ENCODE peak calls at places on chromosomes 12 and 14, in seven cellular contexts. E, T, N, C, I, L and J are unnamed samples.

GRCh38 chr12:48771588-48772112 is 17.2 kb downstream of the ADCY6 start:
- DNase-seq in N (no peak), L (no peak), T (no peak), C (no peak), E (no peak), I (no peak), J (no peak)

GRCh38 chr12:59595097-59595496 is 732 bp upstream of the SLC16A7 start:
- DNase-seq in T (no peak), E (no peak), I (no peak), L (peak), N (no peak), C (peak), J (no peak)

GRCh38 chr12:15334225-15334624 is 11.9 kb downstream of the PTPRO start:
- DNase-seq in E (no peak), N (peak), L (no peak), C (no peak), T (no peak), I (no peak), J (no peak)

GRCh38 chr14:63478437-63478852 is 64.7 kb downstream of the PPP2R5E start:
- DNase-seq in N (no peak), I (no peak), T (no peak), E (no peak), C (peak), L (no peak), J (no peak)

GRCh38 chr12:107402041-107403022 is 283.3 kb upstream of the PWP1 start:
- DNase-seq in E (no peak), N (peak), C (peak), T (peak), I (peak), L (peak), J (peak)

GRCh38 chr14:69877492-69877891 is 1.7 kb upstream of the SMOC1 start:
- DNase-seq in E (no peak), T (no peak), N (peak), I (no peak), L (peak), C (no peak), J (no peak)

GRCh38 chr12:588658-589057 is 74.6 kb downstream of the NINJ2 start:
- DNase-seq in E (no peak), N (no peak), C (no peak), L (no peak), T (no peak), I (no peak), J (no peak)

GRCh38 chr12:42589465-42590323 is at the start of gene PRICKLE1:
- DNase-seq in I (peak), T (peak), L (peak), C (peak), N (peak), E (no peak), J (peak)

GRCh38 chr14:52563120-52563519 is 10.5 kb downstream of the GPR137C start:
- DNase-seq in I (no peak), C (no peak), T (peak), E (peak), L (peak), N (peak), J (no peak)

GRCh38 chr12:122969657-122970056 is 3.4 kb upstream of the ABCB9 start:
- DNase-seq in I (no peak), N (no peak), T (no peak), C (no peak), E (no peak), L (no peak), J (no peak)

GRCh38 chr14:72643317-72643801 is 250.5 kb downstream of the DPF3 start:
- DNase-seq in N (peak), I (no peak), C (no peak), E (peak), L (peak), T (peak), J (no peak)

GRCh38 chr12:107818984-107819383 is 44.5 kb downstream of the ASCL4 start:
- DNase-seq in I (no peak), L (peak), C (no peak), E (no peak), T (peak), N (peak), J (peak)

DNA sequence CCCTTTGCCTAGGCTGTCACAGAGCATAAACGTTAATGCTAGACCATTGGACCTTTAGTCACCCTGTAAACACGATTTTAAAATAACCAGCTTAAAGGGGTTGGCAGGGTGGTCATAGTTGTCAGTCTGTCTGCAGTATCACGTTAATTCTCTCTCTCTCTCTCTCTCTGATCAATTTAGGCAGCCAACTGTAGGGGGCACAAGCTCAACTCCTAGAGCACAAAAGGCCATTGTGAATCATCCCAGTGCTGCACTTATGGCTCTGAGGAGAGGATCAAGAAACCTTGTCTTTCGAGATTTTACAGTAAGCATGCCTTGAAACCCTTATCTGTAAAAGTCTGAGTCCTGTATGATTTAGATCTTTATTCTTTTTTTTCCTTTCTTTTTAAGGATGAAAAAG is 97.1 kb downstream of the SCAF11 start:
- DNase-seq in C (no peak), T (peak), I (no peak), N (peak), E (no peak), L (no peak), J (peak)
- TF ChIP-seq CTCF in C (peak), T (peak), I (no peak), N (peak), E (peak), L (peak), J (peak)

GRCh38 chr12:108989381-108989780 is 31.5 kb downstream of the SVOP start:
- DNase-seq in T (no peak), I (no peak), C (no peak), L (no peak), N (no peak), E (no peak), J (peak)
- TF ChIP-seq CTCF in T (no peak), I (no peak), C (no peak), L (no peak), N (no peak), E (no peak), J (no peak)

DNA sequence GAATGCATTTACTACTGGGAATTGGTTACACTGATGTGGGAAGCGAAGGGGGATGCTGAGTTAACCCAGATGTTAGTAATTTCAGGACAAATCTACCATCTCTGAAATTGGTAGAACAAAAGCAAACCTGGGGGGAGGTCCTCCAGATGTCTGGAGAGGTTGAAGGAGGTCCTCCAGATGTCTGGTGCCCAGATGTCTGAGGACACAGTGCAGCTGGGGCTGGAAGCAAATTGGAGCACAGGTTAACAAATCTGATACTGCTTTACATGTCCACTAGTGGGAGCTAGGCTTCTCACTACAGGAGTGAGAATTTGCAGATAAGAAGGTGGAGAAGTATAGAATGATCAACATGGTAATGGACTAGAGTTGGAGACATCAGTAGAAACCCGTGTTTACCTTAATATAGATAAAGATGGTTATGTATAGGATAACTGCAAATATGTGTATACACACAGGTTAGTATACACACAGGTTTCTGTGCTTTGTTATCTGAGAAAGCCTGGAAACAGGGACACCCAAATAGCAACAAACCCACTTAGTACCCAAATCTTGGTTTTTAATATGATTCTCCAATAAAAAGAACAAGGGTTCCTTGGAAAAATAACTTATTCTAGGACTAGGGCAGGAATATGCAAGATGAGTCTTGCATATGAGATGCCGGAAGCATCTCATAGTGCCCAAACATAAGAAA is 162.5 kb downstream of the C12orf50 start:
- DNase-seq in T (peak), N (peak), C (no peak), L (no peak), E (no peak), I (no peak), J (peak)
- TF ChIP-seq CTCF in T (peak), N (peak), C (no peak), L (peak), E (peak), I (no peak), J (peak)

DNA sequence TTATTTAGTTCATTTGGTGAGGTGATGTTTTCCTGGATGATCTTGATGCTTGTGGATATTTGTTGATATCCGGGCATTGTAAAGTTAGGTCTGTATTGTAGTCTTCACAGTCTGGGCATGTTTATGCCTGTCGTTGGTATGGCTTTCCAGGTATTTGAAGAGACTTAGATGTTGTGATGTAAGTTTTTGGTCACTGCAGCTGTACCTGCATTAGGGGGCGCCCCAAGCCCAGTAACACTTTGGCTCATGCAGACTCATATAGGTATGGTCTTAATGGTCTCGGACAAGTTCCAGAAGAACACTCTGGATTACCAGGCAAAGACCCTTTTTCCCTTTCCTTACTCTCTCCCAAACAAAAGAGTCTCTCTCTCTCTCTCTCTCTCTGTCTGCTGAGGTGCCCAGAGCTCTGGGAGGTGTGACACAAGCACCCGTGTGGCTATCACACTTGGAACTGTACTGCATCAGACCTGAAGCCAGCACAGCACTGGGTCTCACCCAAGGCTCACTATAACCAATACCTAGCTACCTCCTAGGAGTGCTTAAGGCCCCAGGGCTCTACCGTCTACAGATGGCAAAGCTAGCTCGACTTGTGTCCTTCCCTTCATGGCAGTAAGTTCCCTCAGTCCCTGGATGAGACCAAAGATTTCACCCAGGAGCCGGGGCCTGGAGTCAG is 425.8 kb upstream of the ATXN7L3B start:
- DNase-seq in C (no peak), I (peak), L (peak), N (peak), T (peak), E (no peak), J (peak)
- TF ChIP-seq CTCF in C (no peak), I (no peak), L (peak), N (no peak), T (peak), E (no peak), J (peak)

DNA sequence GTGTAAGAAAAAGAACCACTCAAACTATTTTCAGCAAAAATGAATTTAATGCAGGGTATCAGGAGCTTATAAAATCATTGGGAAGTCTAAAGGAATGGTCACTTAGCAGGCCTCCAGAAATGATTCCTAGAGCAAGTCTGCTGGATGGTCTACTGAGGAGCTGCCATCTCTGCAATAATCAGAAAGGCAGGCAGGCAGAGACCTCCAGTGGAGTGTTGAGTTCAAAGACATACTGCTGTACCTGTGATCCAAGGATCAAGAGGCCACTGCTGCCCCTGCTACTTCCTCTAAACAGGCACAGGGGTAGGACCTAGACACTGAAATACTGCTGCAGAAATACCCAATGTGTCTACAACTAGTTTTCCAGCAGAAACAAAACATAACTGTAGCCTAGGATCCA is 14.5 kb upstream of the KICS2 start:
- DNase-seq in C (no peak), L (peak), T (peak), E (no peak), I (no peak), N (peak), J (no peak)
- TF ChIP-seq CTCF in C (no peak), L (peak), T (no peak), E (peak), I (no peak), N (peak), J (peak)

GRCh38 chr14:35534130-35534883 is at the start of gene INSM2:
- DNase-seq in C (peak), T (no peak), N (no peak), E (no peak), L (no peak), I (no peak), J (no peak)
- TF ChIP-seq CTCF in C (no peak), T (no peak), N (no peak), E (peak), L (peak), I (no peak), J (peak)

GRCh38 chr12:124530637-124531263 is 36.7 kb downstream of the NCOR2 start:
- DNase-seq in T (no peak), N (no peak), E (no peak), L (no peak), C (no peak), I (no peak), J (no peak)

GRCh38 chr12:124525455-124525854 is 42.0 kb downstream of the NCOR2 start:
- DNase-seq in C (no peak), T (no peak), E (no peak), N (no peak), L (no peak), I (no peak), J (no peak)

GRCh38 chr12:124525927-124526692 is 41.3 kb downstream of the NCOR2 start:
- DNase-seq in T (no peak), E (no peak), I (no peak), L (no peak), N (no peak), C (no peak), J (no peak)

GRCh38 chr12:124529595-124530276 is 37.7 kb downstream of the NCOR2 start:
- DNase-seq in E (no peak), C (no peak), T (no peak), N (no peak), L (no peak), I (no peak), J (no peak)

GRCh38 chr12:124527861-124528561 is 39.4 kb downstream of the NCOR2 start:
- DNase-seq in T (no peak), E (no peak), L (peak), N (peak), I (no peak), C (no peak), J (peak)
- TF ChIP-seq CTCF in T (peak), E (no peak), L (peak), N (no peak), I (no peak), C (no peak), J (peak)

GRCh38 chr12:127779301-127780045 is 487.5 kb upstream of the TMEM132C start:
- DNase-seq in I (no peak), E (no peak), C (no peak), T (peak), N (no peak), L (peak), J (peak)

GRCh38 chr12:127767631-127768030 is 499.3 kb upstream of the TMEM132C start:
- DNase-seq in L (no peak), N (no peak), E (no peak), I (no peak), C (no peak), T (no peak), J (no peak)

GRCh38 chr12:127774828-127775227 is 492.1 kb upstream of the TMEM132C start:
- DNase-seq in C (no peak), L (no peak), E (no peak), I (no peak), N (no peak), T (no peak), J (no peak)

GRCh38 chr12:127770123-127770522 is 496.8 kb upstream of the TMEM132C start:
- DNase-seq in C (no peak), E (no peak), L (no peak), N (no peak), T (no peak), I (no peak), J (no peak)

DNA sequence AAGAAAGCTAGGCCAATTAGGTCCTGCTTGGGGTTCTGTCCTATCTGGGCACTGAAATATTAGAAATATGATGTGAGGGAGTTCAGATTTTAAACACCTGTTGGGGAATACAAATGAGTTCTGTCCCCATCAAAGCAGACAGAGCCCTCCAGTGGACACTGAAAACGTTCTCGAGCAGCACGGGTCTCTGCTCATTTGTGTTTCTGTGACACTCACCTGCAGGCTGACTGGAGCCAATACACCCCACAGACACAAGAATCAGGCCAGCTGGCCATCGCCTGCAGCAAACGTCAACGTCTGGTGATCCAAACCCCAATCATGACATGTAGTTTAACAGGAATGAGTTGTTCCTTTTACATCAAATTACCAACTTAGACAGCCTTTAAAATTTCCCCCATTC is 493.4 kb upstream of the TMEM132C start:
- DNase-seq in C (no peak), L (no peak), T (peak), N (no peak), E (no peak), I (no peak), J (peak)
- TF ChIP-seq CTCF in C (no peak), L (peak), T (peak), N (no peak), E (no peak), I (no peak), J (peak)

GRCh38 chr14:93103392-93104080 is 12.2 kb downstream of the ITPK1 start:
- DNase-seq in I (no peak), E (no peak), L (no peak), T (no peak), N (no peak), C (peak), J (no peak)

GRCh38 chr14:93106541-93107156 is 9.1 kb downstream of the ITPK1 start:
- DNase-seq in I (no peak), N (no peak), L (no peak), T (no peak), C (no peak), E (no peak), J (no peak)

GRCh38 chr14:93105362-93105761 is 10.4 kb downstream of the ITPK1 start:
- DNase-seq in N (peak), E (no peak), C (no peak), T (peak), L (peak), I (no peak), J (no peak)

GRCh38 chr14:93107383-93107782 is 8.3 kb downstream of the ITPK1 start:
- DNase-seq in T (no peak), I (no peak), N (no peak), C (no peak), E (no peak), L (no peak), J (no peak)

DNA sequence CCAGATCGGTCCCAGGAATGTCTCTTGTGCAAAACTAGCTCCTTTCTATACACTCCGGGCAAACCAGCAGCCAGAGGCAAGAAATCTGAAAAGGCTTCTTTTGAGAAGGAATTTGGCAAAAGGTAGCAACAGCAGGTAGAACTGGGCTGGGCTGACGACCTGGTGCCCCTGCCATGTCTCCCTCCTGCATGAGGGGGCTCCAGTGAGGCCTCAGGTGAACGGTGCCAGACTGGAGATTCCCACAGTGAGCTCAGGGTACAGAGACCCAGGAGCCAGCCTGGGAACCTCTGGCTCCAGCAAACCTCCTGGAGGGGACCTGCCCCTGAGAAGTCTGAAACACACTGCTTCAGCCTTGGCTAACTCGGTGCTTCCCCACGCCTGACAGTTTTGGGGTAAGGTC is 10.8 kb downstream of the ITPK1 start:
- DNase-seq in C (peak), I (no peak), L (no peak), T (no peak), N (no peak), E (no peak), J (peak)
- TF ChIP-seq CTCF in C (no peak), I (no peak), L (no peak), T (peak), N (no peak), E (peak), J (peak)

GRCh38 chr14:66070542-66071319 is 415.4 kb upstream of the CCDC196 start:
- DNase-seq in I (no peak), T (peak), E (no peak), C (peak), L (peak), N (peak), J (peak)
- TF ChIP-seq CTCF in I (peak), T (peak), E (peak), C (peak), L (peak), N (peak), J (peak)